ENCODE peak calls at places on chromosomes 12 and 14, in ten cellular contexts. One of them, this sample, is unnamed.

GRCh38 chr12:68367903-68368302 is 35.7 kb upstream of the MDM1 start:
- DNase-seq in vagina: no peak
- DNase-seq in endothelial cell of umbilical vein: no peak
- DNase-seq in sigmoid colon: no peak
- DNase-seq in heart left ventricle: no peak
- DNase-seq in HepG2: no peak
- DNase-seq in uterus: no peak
- DNase-seq in body of pancreas: no peak
- DNase-seq in right lobe of liver: no peak
- DNase-seq in ovary: no peak
- DNase-seq in this sample: no peak

GRCh38 chr12:110284597-110284996 is 3.5 kb downstream of the ATP2A2 start:
- DNase-seq in vagina: no peak
- DNase-seq in endothelial cell of umbilical vein: no peak
- DNase-seq in sigmoid colon: no peak
- DNase-seq in heart left ventricle: no peak
- DNase-seq in HepG2: no peak
- DNase-seq in uterus: no peak
- DNase-seq in body of pancreas: no peak
- DNase-seq in right lobe of liver: no peak
- DNase-seq in ovary: no peak
- DNase-seq in this sample: no peak

GRCh38 chr14:74501135-74501614 is 7.6 kb downstream of the ISCA2 start:
- DNase-seq in vagina: no peak
- DNase-seq in endothelial cell of umbilical vein: peak; percentile 62
- DNase-seq in sigmoid colon: peak; percentile 92
- DNase-seq in heart left ventricle: peak; percentile 71
- DNase-seq in HepG2: peak; percentile 52
- DNase-seq in uterus: peak; percentile 92
- DNase-seq in body of pancreas: peak; percentile 63
- DNase-seq in right lobe of liver: no peak
- DNase-seq in ovary: peak; percentile 93
- DNase-seq in this sample: peak; percentile 52

GRCh38 chr12:79782197-79782890 is 91.6 kb upstream of the PAWR start:
- DNase-seq in vagina: no peak
- DNase-seq in endothelial cell of umbilical vein: peak; percentile 31
- DNase-seq in sigmoid colon: no peak
- DNase-seq in heart left ventricle: no peak
- DNase-seq in HepG2: no peak
- DNase-seq in uterus: no peak
- DNase-seq in body of pancreas: no peak
- DNase-seq in right lobe of liver: no peak
- DNase-seq in ovary: no peak
- DNase-seq in this sample: no peak

GRCh38 chr14:46250113-46250703 is 401.4 kb downstream of the RPL10L start:
- DNase-seq in vagina: no peak
- DNase-seq in endothelial cell of umbilical vein: peak; percentile 52
- DNase-seq in sigmoid colon: no peak
- DNase-seq in heart left ventricle: no peak
- DNase-seq in HepG2: peak; percentile 2
- DNase-seq in uterus: no peak
- DNase-seq in body of pancreas: no peak
- DNase-seq in right lobe of liver: no peak
- DNase-seq in ovary: no peak
- DNase-seq in this sample: no peak

GRCh38 chr14:72515779-72516770 is 377.8 kb downstream of the DPF3 start:
- DNase-seq in vagina: peak; percentile 64
- DNase-seq in endothelial cell of umbilical vein: peak; percentile 59
- DNase-seq in sigmoid colon: no peak
- DNase-seq in heart left ventricle: no peak
- DNase-seq in HepG2: no peak
- DNase-seq in uterus: peak; percentile 21
- DNase-seq in body of pancreas: peak; percentile 32
- DNase-seq in right lobe of liver: no peak
- DNase-seq in ovary: peak; percentile 47
- DNase-seq in this sample: no peak

GRCh38 chr14:104676694-104677505 is 12.5 kb upstream of the INF2 start:
- DNase-seq in vagina: no peak
- DNase-seq in endothelial cell of umbilical vein: peak; percentile 28
- DNase-seq in sigmoid colon: peak; percentile 72
- DNase-seq in heart left ventricle: peak; percentile 67
- DNase-seq in HepG2: peak; percentile 55
- DNase-seq in uterus: peak; percentile 45
- DNase-seq in body of pancreas: peak; percentile 16
- DNase-seq in right lobe of liver: peak; percentile 46
- DNase-seq in ovary: peak; percentile 57
- DNase-seq in this sample: no peak

GRCh38 chr12:121711925-121712461 is 559 bp upstream of the TMEM120B start:
- DNase-seq in vagina: no peak
- DNase-seq in endothelial cell of umbilical vein: no peak
- DNase-seq in sigmoid colon: peak; percentile 72
- DNase-seq in heart left ventricle: peak; percentile 66
- DNase-seq in HepG2: peak; percentile 35
- DNase-seq in uterus: peak; percentile 39
- DNase-seq in body of pancreas: peak; percentile 51
- DNase-seq in right lobe of liver: peak; percentile 46
- DNase-seq in ovary: no peak
- DNase-seq in this sample: peak; percentile 58

GRCh38 chr14:50763386-50764007 is 67.5 kb downstream of the NIN start:
- DNase-seq in vagina: no peak
- DNase-seq in endothelial cell of umbilical vein: no peak
- DNase-seq in sigmoid colon: no peak
- DNase-seq in heart left ventricle: no peak
- DNase-seq in HepG2: no peak
- DNase-seq in uterus: peak; percentile 34
- DNase-seq in body of pancreas: peak; percentile 78
- DNase-seq in right lobe of liver: no peak
- DNase-seq in ovary: peak; percentile 55
- DNase-seq in this sample: no peak

GRCh38 chr12:54593135-54593534 is 4.7 kb upstream of the PPP1R1A start:
- DNase-seq in vagina: no peak
- DNase-seq in endothelial cell of umbilical vein: no peak
- DNase-seq in sigmoid colon: no peak
- DNase-seq in heart left ventricle: no peak
- DNase-seq in HepG2: no peak
- DNase-seq in uterus: no peak
- DNase-seq in body of pancreas: no peak
- DNase-seq in right lobe of liver: no peak
- DNase-seq in ovary: no peak
- DNase-seq in this sample: no peak

GRCh38 chr14:54852215-54852614 is 50.4 kb downstream of the GCH1 start:
- DNase-seq in vagina: no peak
- DNase-seq in endothelial cell of umbilical vein: no peak
- DNase-seq in sigmoid colon: no peak
- DNase-seq in heart left ventricle: no peak
- DNase-seq in HepG2: no peak
- DNase-seq in uterus: no peak
- DNase-seq in body of pancreas: no peak
- DNase-seq in right lobe of liver: no peak
- DNase-seq in ovary: no peak
- DNase-seq in this sample: no peak

GRCh38 chr14:38522724-38523123 is 266.8 kb upstream of the CLEC14A start:
- DNase-seq in vagina: no peak
- DNase-seq in endothelial cell of umbilical vein: no peak
- DNase-seq in sigmoid colon: no peak
- DNase-seq in heart left ventricle: no peak
- DNase-seq in HepG2: no peak
- DNase-seq in uterus: no peak
- DNase-seq in body of pancreas: no peak
- DNase-seq in right lobe of liver: no peak
- DNase-seq in ovary: no peak
- DNase-seq in this sample: no peak

GRCh38 chr14:63777024-63777423 is 49.2 kb upstream of the SGPP1 start:
- DNase-seq in vagina: no peak
- DNase-seq in endothelial cell of umbilical vein: peak; percentile 66
- DNase-seq in sigmoid colon: no peak
- DNase-seq in heart left ventricle: no peak
- DNase-seq in HepG2: peak; percentile 32
- DNase-seq in uterus: no peak
- DNase-seq in body of pancreas: no peak
- DNase-seq in right lobe of liver: no peak
- DNase-seq in ovary: no peak
- DNase-seq in this sample: no peak

GRCh38 chr12:104662908-104663307 is 206.2 kb downstream of the CHST11 start:
- DNase-seq in vagina: no peak
- DNase-seq in endothelial cell of umbilical vein: no peak
- DNase-seq in sigmoid colon: no peak
- DNase-seq in heart left ventricle: no peak
- DNase-seq in HepG2: no peak
- DNase-seq in uterus: no peak
- DNase-seq in body of pancreas: no peak
- DNase-seq in right lobe of liver: no peak
- DNase-seq in ovary: no peak
- DNase-seq in this sample: no peak

GRCh38 chr12:124567035-124567672 is at the start of gene NCOR2:
- DNase-seq in vagina: no peak
- DNase-seq in endothelial cell of umbilical vein: no peak
- DNase-seq in sigmoid colon: no peak
- DNase-seq in heart left ventricle: no peak
- DNase-seq in HepG2: no peak
- DNase-seq in uterus: no peak
- DNase-seq in body of pancreas: peak; percentile 35
- DNase-seq in right lobe of liver: peak; percentile 51
- DNase-seq in ovary: peak; percentile 76
- DNase-seq in this sample: no peak

GRCh38 chr12:52139579-52140062 is 52.2 kb downstream of the KRT80 start:
- DNase-seq in vagina: no peak
- DNase-seq in endothelial cell of umbilical vein: no peak
- DNase-seq in sigmoid colon: no peak
- DNase-seq in heart left ventricle: peak; percentile 51
- DNase-seq in HepG2: no peak
- DNase-seq in uterus: no peak
- DNase-seq in body of pancreas: peak; percentile 72
- DNase-seq in right lobe of liver: no peak
- DNase-seq in ovary: no peak
- DNase-seq in this sample: no peak

GRCh38 chr12:52141875-52142274 is 49.9 kb downstream of the KRT80 start:
- DNase-seq in vagina: no peak
- DNase-seq in endothelial cell of umbilical vein: no peak
- DNase-seq in sigmoid colon: no peak
- DNase-seq in heart left ventricle: peak; percentile 50
- DNase-seq in HepG2: no peak
- DNase-seq in uterus: no peak
- DNase-seq in body of pancreas: no peak
- DNase-seq in right lobe of liver: no peak
- DNase-seq in ovary: no peak
- DNase-seq in this sample: no peak

GRCh38 chr12:52139147-52139546 is 52.7 kb downstream of the KRT80 start:
- DNase-seq in vagina: no peak
- DNase-seq in endothelial cell of umbilical vein: no peak
- DNase-seq in sigmoid colon: no peak
- DNase-seq in heart left ventricle: no peak
- DNase-seq in HepG2: no peak
- DNase-seq in uterus: no peak
- DNase-seq in body of pancreas: no peak
- DNase-seq in right lobe of liver: no peak
- DNase-seq in ovary: no peak
- DNase-seq in this sample: no peak

GRCh38 chr12:52142431-52142830 is 49.4 kb downstream of the KRT80 start:
- DNase-seq in vagina: no peak
- DNase-seq in endothelial cell of umbilical vein: no peak
- DNase-seq in sigmoid colon: no peak
- DNase-seq in heart left ventricle: peak; percentile 17
- DNase-seq in HepG2: no peak
- DNase-seq in uterus: no peak
- DNase-seq in body of pancreas: no peak
- DNase-seq in right lobe of liver: no peak
- DNase-seq in ovary: no peak
- DNase-seq in this sample: no peak

DNA sequence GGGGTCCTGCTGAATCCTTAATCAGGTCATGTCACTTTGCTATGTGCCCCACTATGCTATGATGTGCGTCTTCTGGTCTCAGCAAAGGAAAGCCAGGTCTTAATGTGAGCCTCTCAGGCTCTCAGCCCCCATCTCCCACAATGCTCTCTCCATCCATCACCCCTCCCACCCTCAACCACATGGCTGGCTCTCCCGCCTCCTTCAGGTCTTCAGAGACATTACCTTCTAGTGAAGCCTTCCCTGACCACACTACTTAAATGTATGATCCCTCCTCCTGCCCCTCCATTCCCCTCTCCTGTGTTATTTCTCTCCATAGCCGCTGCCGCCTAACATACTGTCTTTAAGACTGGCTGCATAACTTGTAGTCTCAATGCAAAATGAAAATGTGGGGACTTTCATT is 50.5 kb downstream of the KRT80 start:
- DNase-seq in vagina: no peak
- DNase-seq in endothelial cell of umbilical vein: no peak
- DNase-seq in sigmoid colon: no peak
- DNase-seq in heart left ventricle: no peak
- DNase-seq in HepG2: no peak
- DNase-seq in uterus: no peak
- DNase-seq in body of pancreas: no peak
- DNase-seq in right lobe of liver: no peak
- DNase-seq in ovary: no peak
- DNase-seq in this sample: no peak
- TF ChIP-seq CTCF in vagina: no peak
- TF ChIP-seq CTCF in endothelial cell of umbilical vein: no peak
- TF ChIP-seq CTCF in sigmoid colon: no peak
- TF ChIP-seq CTCF in heart left ventricle: no peak
- TF ChIP-seq CTCF in HepG2: no peak
- TF ChIP-seq CTCF in uterus: no peak
- TF ChIP-seq CTCF in body of pancreas: no peak
- TF ChIP-seq CTCF in right lobe of liver: no peak
- TF ChIP-seq CTCF in ovary: no peak
- TF ChIP-seq CTCF in this sample: no peak

GRCh38 chr12:96208801-96209534 is 14.8 kb downstream of the ELK3 start:
- DNase-seq in vagina: no peak
- DNase-seq in endothelial cell of umbilical vein: peak; percentile 91
- DNase-seq in sigmoid colon: no peak
- DNase-seq in heart left ventricle: no peak
- DNase-seq in HepG2: no peak
- DNase-seq in uterus: no peak
- DNase-seq in body of pancreas: no peak
- DNase-seq in right lobe of liver: no peak
- DNase-seq in ovary: no peak
- DNase-seq in this sample: peak; percentile 75
- H3K4me1 ChIP-seq in vagina: peaks cover 75% of the 10 kb centered on the region
- H3K4me1 ChIP-seq in endothelial cell of umbilical vein: peaks cover 100% of the 10 kb centered on the region
- H3K4me1 ChIP-seq in sigmoid colon: peaks cover 12% of the 10 kb centered on the region
- H3K4me1 ChIP-seq in heart left ventricle: peaks cover 4% of the 10 kb centered on the region
- H3K4me1 ChIP-seq in HepG2: peaks cover 9% of the 10 kb centered on the region
- H3K4me1 ChIP-seq in uterus: no peaks in the 10 kb centered on the region
- H3K4me1 ChIP-seq in body of pancreas: no peaks in the 10 kb centered on the region
- H3K4me1 ChIP-seq in right lobe of liver: no peaks in the 10 kb centered on the region
- H3K4me1 ChIP-seq in ovary: peaks cover 1% of the 10 kb centered on the region
- H3K4me1 ChIP-seq in this sample: peaks cover 9% of the 10 kb centered on the region

GRCh38 chr14:56004807-56005579 is 113.2 kb upstream of the PELI2 start:
- DNase-seq in vagina: no peak
- DNase-seq in endothelial cell of umbilical vein: peak; percentile 8
- DNase-seq in sigmoid colon: no peak
- DNase-seq in heart left ventricle: no peak
- DNase-seq in HepG2: no peak
- DNase-seq in uterus: peak; percentile 27
- DNase-seq in body of pancreas: no peak
- DNase-seq in right lobe of liver: no peak
- DNase-seq in ovary: peak; percentile 66
- DNase-seq in this sample: peak; percentile 82
- TF ChIP-seq POLR2A in vagina: no peak
- TF ChIP-seq POLR2A in endothelial cell of umbilical vein: no peak
- TF ChIP-seq POLR2A in sigmoid colon: no peak
- TF ChIP-seq POLR2A in heart left ventricle: no peak
- TF ChIP-seq POLR2A in HepG2: no peak
- TF ChIP-seq POLR2A in uterus: no peak
- TF ChIP-seq POLR2A in body of pancreas: no peak
- TF ChIP-seq POLR2A in right lobe of liver: no peak
- TF ChIP-seq POLR2A in ovary: peak; percentile 35
- TF ChIP-seq POLR2A in this sample: no peak

GRCh38 chr12:56591961-56592360 is 38.2 kb downstream of the BAZ2A start:
- DNase-seq in vagina: no peak
- DNase-seq in endothelial cell of umbilical vein: no peak
- DNase-seq in sigmoid colon: no peak
- DNase-seq in heart left ventricle: no peak
- DNase-seq in HepG2: no peak
- DNase-seq in uterus: no peak
- DNase-seq in body of pancreas: no peak
- DNase-seq in right lobe of liver: no peak
- DNase-seq in ovary: no peak
- DNase-seq in this sample: no peak
- TF ChIP-seq CTCF in vagina: no peak
- TF ChIP-seq CTCF in endothelial cell of umbilical vein: no peak
- TF ChIP-seq CTCF in sigmoid colon: no peak
- TF ChIP-seq CTCF in heart left ventricle: no peak
- TF ChIP-seq CTCF in HepG2: no peak
- TF ChIP-seq CTCF in uterus: no peak
- TF ChIP-seq CTCF in body of pancreas: no peak
- TF ChIP-seq CTCF in right lobe of liver: no peak
- TF ChIP-seq CTCF in ovary: no peak
- TF ChIP-seq CTCF in this sample: no peak